ENCODE peak calls at places on chromosomes 6 and 20, in eight cellular contexts. One of them, this sample, is unnamed.
A peak's percentile ranks its signal among the peaks of the same experiment; 100 is the strongest.

GRCh38 chr20:62739581-62740285 is 31.1 kb downstream of the NTSR1 start:
- DNase-seq in pons: no peak
- DNase-seq in ascending aorta: no peak
- DNase-seq in stimulated activated CD8-positive, alpha-beta memory T cell treated with anti-CD3 and anti-CD28 coated beads, Interleukin-2, amount 100 ng/mL, for 1 hour: peak; percentile 17
- DNase-seq in putamen: no peak
- DNase-seq in astrocyte of the cerebellum: no peak
- DNase-seq in neural crest cell: no peak
- DNase-seq in HS-27A: no peak
- DNase-seq in this sample: no peak

GRCh38 chr20:18360601-18361000 is 72.3 kb downstream of the ZNF133 start:
- DNase-seq in HS-27A: no peak
- DNase-seq in neural crest cell: no peak
- DNase-seq in astrocyte of the cerebellum: no peak
- DNase-seq in stimulated activated CD8-positive, alpha-beta memory T cell treated with anti-CD3 and anti-CD28 coated beads, Interleukin-2, amount 100 ng/mL, for 1 hour: no peak
- DNase-seq in pons: no peak
- DNase-seq in ascending aorta: no peak
- DNase-seq in putamen: no peak
- DNase-seq in this sample: no peak

GRCh38 chr20:51650685-51651134 is 108.2 kb upstream of the NFATC2 start:
- DNase-seq in neural crest cell: no peak
- DNase-seq in HS-27A: no peak
- DNase-seq in astrocyte of the cerebellum: peak; percentile 20
- DNase-seq in stimulated activated CD8-positive, alpha-beta memory T cell treated with anti-CD3 and anti-CD28 coated beads, Interleukin-2, amount 100 ng/mL, for 1 hour: no peak
- DNase-seq in ascending aorta: no peak
- DNase-seq in putamen: no peak
- DNase-seq in pons: peak; percentile 36
- DNase-seq in this sample: no peak

GRCh38 chr6:42532038-42532669 is 31.7 kb upstream of the UBR2 start:
- DNase-seq in ascending aorta: no peak
- DNase-seq in HS-27A: peak; percentile 41
- DNase-seq in pons: peak; percentile 58
- DNase-seq in stimulated activated CD8-positive, alpha-beta memory T cell treated with anti-CD3 and anti-CD28 coated beads, Interleukin-2, amount 100 ng/mL, for 1 hour: no peak
- DNase-seq in astrocyte of the cerebellum: peak; percentile 57
- DNase-seq in neural crest cell: no peak
- DNase-seq in putamen: peak; percentile 24
- DNase-seq in this sample: peak; percentile 77

GRCh38 chr6:143772662-143773061 is 70.5 kb upstream of the LTV1 start:
- DNase-seq in neural crest cell: no peak
- DNase-seq in stimulated activated CD8-positive, alpha-beta memory T cell treated with anti-CD3 and anti-CD28 coated beads, Interleukin-2, amount 100 ng/mL, for 1 hour: no peak
- DNase-seq in HS-27A: no peak
- DNase-seq in astrocyte of the cerebellum: no peak
- DNase-seq in pons: no peak
- DNase-seq in putamen: no peak
- DNase-seq in ascending aorta: no peak
- DNase-seq in this sample: no peak

GRCh38 chr20:50799890-50800550 is 5.2 kb downstream of the BCAS4 start:
- DNase-seq in stimulated activated CD8-positive, alpha-beta memory T cell treated with anti-CD3 and anti-CD28 coated beads, Interleukin-2, amount 100 ng/mL, for 1 hour: no peak
- DNase-seq in pons: no peak
- DNase-seq in astrocyte of the cerebellum: no peak
- DNase-seq in putamen: no peak
- DNase-seq in ascending aorta: no peak
- DNase-seq in HS-27A: no peak
- DNase-seq in neural crest cell: no peak
- DNase-seq in this sample: no peak

GRCh38 chr6:163414367-163415175 is at the start of gene QKI:
- DNase-seq in putamen: peak; percentile 94
- DNase-seq in pons: peak; percentile 89
- DNase-seq in stimulated activated CD8-positive, alpha-beta memory T cell treated with anti-CD3 and anti-CD28 coated beads, Interleukin-2, amount 100 ng/mL, for 1 hour: peak; percentile 71
- DNase-seq in astrocyte of the cerebellum: no peak
- DNase-seq in neural crest cell: peak; percentile 57
- DNase-seq in HS-27A: peak; percentile 34
- DNase-seq in ascending aorta: no peak
- DNase-seq in this sample: peak; percentile 86

GRCh38 chr6:30894935-30895334 is 10.6 kb downstream of the DDR1 start:
- DNase-seq in putamen: no peak
- DNase-seq in ascending aorta: no peak
- DNase-seq in HS-27A: no peak
- DNase-seq in pons: no peak
- DNase-seq in stimulated activated CD8-positive, alpha-beta memory T cell treated with anti-CD3 and anti-CD28 coated beads, Interleukin-2, amount 100 ng/mL, for 1 hour: no peak
- DNase-seq in neural crest cell: no peak
- DNase-seq in astrocyte of the cerebellum: no peak
- DNase-seq in this sample: no peak

GRCh38 chr6:157187182-157188093 is 135.9 kb downstream of the TMEM242 start:
- DNase-seq in astrocyte of the cerebellum: no peak
- DNase-seq in neural crest cell: no peak
- DNase-seq in HS-27A: no peak
- DNase-seq in putamen: peak; percentile 29
- DNase-seq in stimulated activated CD8-positive, alpha-beta memory T cell treated with anti-CD3 and anti-CD28 coated beads, Interleukin-2, amount 100 ng/mL, for 1 hour: no peak
- DNase-seq in pons: no peak
- DNase-seq in ascending aorta: no peak
- DNase-seq in this sample: no peak

GRCh38 chr6:148509789-148510581 is 167.3 kb downstream of the SASH1 start:
- DNase-seq in HS-27A: no peak
- DNase-seq in stimulated activated CD8-positive, alpha-beta memory T cell treated with anti-CD3 and anti-CD28 coated beads, Interleukin-2, amount 100 ng/mL, for 1 hour: no peak
- DNase-seq in astrocyte of the cerebellum: peak; percentile 94
- DNase-seq in pons: no peak
- DNase-seq in neural crest cell: no peak
- DNase-seq in putamen: no peak
- DNase-seq in ascending aorta: no peak
- DNase-seq in this sample: no peak

GRCh38 chr6:155274533-155274932 is 10.7 kb downstream of the CLDN20 start:
- DNase-seq in neural crest cell: no peak
- DNase-seq in putamen: no peak
- DNase-seq in astrocyte of the cerebellum: peak; percentile 33
- DNase-seq in HS-27A: no peak
- DNase-seq in ascending aorta: no peak
- DNase-seq in stimulated activated CD8-positive, alpha-beta memory T cell treated with anti-CD3 and anti-CD28 coated beads, Interleukin-2, amount 100 ng/mL, for 1 hour: no peak
- DNase-seq in pons: no peak
- DNase-seq in this sample: no peak

GRCh38 chr6:108895591-108895990 is 47.4 kb downstream of the ARMC2 start:
- DNase-seq in astrocyte of the cerebellum: no peak
- DNase-seq in pons: no peak
- DNase-seq in stimulated activated CD8-positive, alpha-beta memory T cell treated with anti-CD3 and anti-CD28 coated beads, Interleukin-2, amount 100 ng/mL, for 1 hour: no peak
- DNase-seq in putamen: no peak
- DNase-seq in HS-27A: no peak
- DNase-seq in ascending aorta: no peak
- DNase-seq in neural crest cell: no peak
- DNase-seq in this sample: no peak

GRCh38 chr6:112216699-112217551 is 37.4 kb downstream of the LAMA4 start:
- DNase-seq in ascending aorta: no peak
- DNase-seq in stimulated activated CD8-positive, alpha-beta memory T cell treated with anti-CD3 and anti-CD28 coated beads, Interleukin-2, amount 100 ng/mL, for 1 hour: no peak
- DNase-seq in neural crest cell: no peak
- DNase-seq in HS-27A: no peak
- DNase-seq in putamen: no peak
- DNase-seq in pons: no peak
- DNase-seq in astrocyte of the cerebellum: peak; percentile 48
- DNase-seq in this sample: no peak

GRCh38 chr20:20820104-20820503 is 107.7 kb upstream of the RALGAPA2 start:
- DNase-seq in putamen: no peak
- DNase-seq in neural crest cell: peak; percentile 39
- DNase-seq in HS-27A: no peak
- DNase-seq in stimulated activated CD8-positive, alpha-beta memory T cell treated with anti-CD3 and anti-CD28 coated beads, Interleukin-2, amount 100 ng/mL, for 1 hour: no peak
- DNase-seq in ascending aorta: no peak
- DNase-seq in astrocyte of the cerebellum: no peak
- DNase-seq in pons: peak; percentile 30
- DNase-seq in this sample: peak; percentile 59

GRCh38 chr6:154404791-154405400 is 48.3 kb upstream of the IPCEF1 start:
- DNase-seq in neural crest cell: no peak
- DNase-seq in HS-27A: no peak
- DNase-seq in pons: no peak
- DNase-seq in astrocyte of the cerebellum: peak; percentile 62
- DNase-seq in putamen: no peak
- DNase-seq in stimulated activated CD8-positive, alpha-beta memory T cell treated with anti-CD3 and anti-CD28 coated beads, Interleukin-2, amount 100 ng/mL, for 1 hour: no peak
- DNase-seq in ascending aorta: no peak
- DNase-seq in this sample: no peak

GRCh38 chr20:51359947-51360346 is 182.6 kb downstream of the NFATC2 start:
- DNase-seq in pons: no peak
- DNase-seq in ascending aorta: no peak
- DNase-seq in stimulated activated CD8-positive, alpha-beta memory T cell treated with anti-CD3 and anti-CD28 coated beads, Interleukin-2, amount 100 ng/mL, for 1 hour: no peak
- DNase-seq in astrocyte of the cerebellum: no peak
- DNase-seq in putamen: no peak
- DNase-seq in neural crest cell: no peak
- DNase-seq in HS-27A: no peak
- DNase-seq in this sample: no peak

GRCh38 chr6:9766240-9766915 is 648.5 kb downstream of the TFAP2A start:
- DNase-seq in ascending aorta: no peak
- DNase-seq in stimulated activated CD8-positive, alpha-beta memory T cell treated with anti-CD3 and anti-CD28 coated beads, Interleukin-2, amount 100 ng/mL, for 1 hour: no peak
- DNase-seq in HS-27A: peak; percentile 42
- DNase-seq in astrocyte of the cerebellum: peak; percentile 0
- DNase-seq in putamen: no peak
- DNase-seq in neural crest cell: peak; percentile 5
- DNase-seq in pons: no peak
- DNase-seq in this sample: no peak

GRCh38 chr6:97456070-97456469 is 173.1 kb upstream of the MMS22L start:
- DNase-seq in putamen: no peak
- DNase-seq in neural crest cell: no peak
- DNase-seq in astrocyte of the cerebellum: no peak
- DNase-seq in HS-27A: no peak
- DNase-seq in pons: no peak
- DNase-seq in stimulated activated CD8-positive, alpha-beta memory T cell treated with anti-CD3 and anti-CD28 coated beads, Interleukin-2, amount 100 ng/mL, for 1 hour: no peak
- DNase-seq in ascending aorta: no peak
- DNase-seq in this sample: no peak

GRCh38 chr6:24779416-24779815 is 4.7 kb downstream of the GMNN start:
- DNase-seq in pons: no peak
- DNase-seq in HS-27A: no peak
- DNase-seq in ascending aorta: no peak
- DNase-seq in stimulated activated CD8-positive, alpha-beta memory T cell treated with anti-CD3 and anti-CD28 coated beads, Interleukin-2, amount 100 ng/mL, for 1 hour: no peak
- DNase-seq in astrocyte of the cerebellum: no peak
- DNase-seq in neural crest cell: no peak
- DNase-seq in putamen: no peak
- DNase-seq in this sample: no peak

This sample was measured in K562.